ENCODE peak calls at places on chromosomes 5 and 9, in ten cellular contexts. H is tibial nerve, X is sigmoid colon, W is HCT116, J is right atrium auricular region, Y is adrenal gland, I is transverse colon, K is stomach, G is colonic mucosa, U is upper lobe of left lung. A is an unnamed sample.

GRCh38 chr5:6765612-6766525 is 52.6 kb downstream of the TENT4A start:
- DNase-seq in H (peak; percentile 38), Y (peak; percentile 77), X (peak; percentile 77), I (peak; percentile 84), G (peak; percentile 89), U (peak; percentile 83), J (peak; percentile 71), W (peak; percentile 71), K (peak; percentile 86), A (peak; percentile 82)

GRCh38 chr5:155091063-155091648 is 77.6 kb downstream of the KIF4B start:
- DNase-seq in I (no peak), J (no peak), U (no peak), K (no peak), H (no peak), Y (no peak), W (no peak), G (no peak), X (no peak), A (no peak)

GRCh38 chr9:121764371-121764730 is 112.9 kb downstream of the DAB2IP start:
- DNase-seq in W (no peak), H (no peak), K (no peak), Y (no peak), U (no peak), I (no peak), J (no peak), G (no peak), X (no peak), A (no peak)

GRCh38 chr5:760363-761205 is 23.9 kb downstream of the ZDHHC11B start:
- DNase-seq in G (peak; percentile 18), U (peak; percentile 51), H (no peak), K (peak; percentile 25), X (peak; percentile 64), W (no peak), Y (no peak), J (no peak), I (no peak), A (no peak)

GRCh38 chr5:134091626-134092121 is 22.8 kb upstream of the TCF7 start:
- DNase-seq in K (no peak), U (no peak), Y (no peak), I (no peak), W (no peak), G (no peak), X (no peak), H (no peak), J (no peak), A (no peak)

GRCh38 chr5:145912019-145912418 is 24.4 kb upstream of the SH3RF2 start:
- DNase-seq in W (no peak), K (no peak), X (no peak), G (no peak), U (no peak), J (no peak), Y (no peak), I (no peak), H (no peak), A (no peak)

GRCh38 chr9:71941060-71941568 is 29.7 kb downstream of the C9orf85 start:
- DNase-seq in U (no peak), H (no peak), I (no peak), X (no peak), Y (no peak), K (no peak), J (no peak), W (no peak), G (no peak), A (no peak)

GRCh38 chr9:70553718-70554673 is 139.5 kb upstream of the KLF9 start:
- DNase-seq in K (no peak), Y (no peak), H (no peak), W (no peak), I (no peak), U (no peak), J (no peak), G (no peak), X (peak; percentile 74), A (peak; percentile 51)

GRCh38 chr5:150278916-150279315 is 10.7 kb downstream of the CAMK2A start:
- DNase-seq in Y (no peak), G (no peak), U (no peak), H (no peak), K (no peak), I (no peak), J (no peak), X (no peak), W (no peak), A (peak; percentile 64)

GRCh38 chr5:93632327-93632726 is 49.3 kb downstream of the NR2F1 start:
- DNase-seq in G (no peak), Y (no peak), X (no peak), H (no peak), W (no peak), I (no peak), K (no peak), U (no peak), J (no peak), A (no peak)

GRCh38 chr5:67350185-67350584 is 153.6 kb upstream of the CD180 start:
- DNase-seq in H (no peak), I (no peak), W (no peak), G (no peak), X (no peak), U (no peak), Y (no peak), J (no peak), K (no peak), A (no peak)
- TF ChIP-seq CTCF in H (no peak), I (no peak), W (no peak), G (no peak), X (no peak), U (no peak), Y (no peak), J (no peak), K (no peak), A (no peak)

DNA sequence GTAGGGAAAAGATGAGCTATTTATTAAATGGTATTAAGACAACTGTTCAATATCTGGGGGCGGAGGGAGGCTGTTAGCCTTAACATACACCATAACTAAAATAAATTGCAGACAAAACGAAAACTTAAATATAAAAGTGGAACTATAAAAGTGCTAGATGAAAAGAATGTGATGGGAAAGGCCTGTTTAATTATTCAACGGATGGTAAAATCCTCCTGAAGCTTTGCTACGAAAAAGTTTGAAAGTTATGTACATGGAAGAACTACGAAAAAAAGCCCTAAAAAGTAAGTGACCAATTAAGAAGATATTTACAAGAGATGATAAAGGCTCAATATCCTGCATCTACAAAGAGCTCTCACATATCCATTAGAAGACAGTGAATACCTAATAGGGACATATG is 197.8 kb upstream of the IER5L start:
- DNase-seq in X (no peak), K (no peak), G (no peak), W (no peak), U (no peak), H (no peak), J (no peak), Y (no peak), I (no peak), A (no peak)
- H3K4me1 ChIP-seq in X (no peaks in the 10 kb centered on the region), K (no peaks in the 10 kb centered on the region), G (no peaks in the 10 kb centered on the region), W (peaks cover 5% of the 10 kb centered on the region), U (no peaks in the 10 kb centered on the region), H (no peaks in the 10 kb centered on the region), J (no peaks in the 10 kb centered on the region), Y (no peaks in the 10 kb centered on the region), I (no peaks in the 10 kb centered on the region), A (no peaks in the 10 kb centered on the region)

DNA sequence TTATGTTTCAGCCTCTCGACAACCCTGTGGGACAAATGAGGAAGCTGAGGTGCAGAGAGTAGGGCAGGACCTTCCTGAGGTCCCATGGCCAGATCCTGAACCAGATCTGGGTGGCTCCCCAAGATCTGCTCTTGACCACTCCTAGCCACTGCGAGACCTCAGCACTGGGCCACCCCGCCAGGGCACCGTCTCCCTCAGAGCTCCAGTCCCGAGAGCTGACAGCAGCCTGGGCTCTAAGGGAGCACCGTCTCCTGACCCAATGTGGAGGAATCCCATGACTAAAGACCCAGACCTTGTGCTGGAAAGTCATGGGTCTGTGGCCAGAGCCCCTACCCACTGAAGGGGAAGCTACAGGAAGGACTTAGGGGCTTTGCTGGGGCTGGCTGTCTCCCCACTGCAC is 4.5 kb upstream of the LMX1B start:
- DNase-seq in K (no peak), U (peak; percentile 59), Y (no peak), X (peak; percentile 40), G (no peak), J (no peak), H (no peak), W (no peak), I (no peak), A (no peak)
- H3K27me3 ChIP-seq in K (peaks cover 85% of the 10 kb centered on the region), U (peaks cover 38% of the 10 kb centered on the region), Y (peaks cover 39% of the 10 kb centered on the region), X (peaks cover 28% of the 10 kb centered on the region), G (peaks cover 64% of the 10 kb centered on the region), J (peaks cover 22% of the 10 kb centered on the region), H (no peaks in the 10 kb centered on the region), W (no peaks in the 10 kb centered on the region), I (peaks cover 81% of the 10 kb centered on the region), A (peaks cover 57% of the 10 kb centered on the region)

DNA sequence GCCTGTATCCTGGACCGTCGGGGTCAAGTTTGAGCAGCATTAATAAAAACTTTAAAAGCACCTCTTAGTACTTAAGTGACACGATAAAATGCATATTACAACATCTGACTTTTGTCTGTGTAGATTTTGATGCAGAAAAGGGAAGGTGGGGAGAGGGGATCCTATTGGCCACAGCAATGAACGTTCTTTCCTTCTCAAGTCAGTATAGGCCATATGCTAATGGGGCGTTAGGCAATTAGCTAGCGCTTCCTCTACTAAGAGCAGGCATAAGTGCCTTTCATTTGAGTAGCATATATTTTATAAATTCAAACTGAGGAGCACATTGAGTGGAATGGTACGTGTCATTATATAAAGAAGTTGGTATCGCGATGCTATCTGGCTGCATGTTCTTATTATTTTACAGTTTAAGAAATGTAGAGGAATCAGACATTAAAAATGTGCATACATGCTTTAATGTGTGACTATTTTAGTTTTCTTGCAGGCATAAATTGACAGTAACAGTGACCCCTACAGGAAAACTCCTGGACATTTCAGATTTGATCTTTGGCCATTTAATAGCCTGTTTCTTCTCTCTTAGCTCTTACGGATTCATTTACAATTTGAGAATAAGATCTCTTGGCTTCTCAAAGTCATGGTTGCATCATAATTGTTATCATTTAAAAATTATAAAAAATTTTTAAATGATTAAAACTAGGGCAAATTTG is 1.1 kb upstream of the GNA14 start:
- DNase-seq in W (peak; percentile 10), H (no peak), G (no peak), J (no peak), U (no peak), I (no peak), Y (no peak), K (no peak), X (no peak), A (no peak)
- TF ChIP-seq CTCF in W (peak; percentile 15), H (no peak), G (peak; percentile 24), J (peak; percentile 50), U (peak; percentile 19), I (peak; percentile 38), Y (peak; percentile 23), K (no peak), X (peak; percentile 16), A (peak; percentile 50)

A was measured in foreskin keratinocyte.